ENCODE peak calls at places on chromosomes 13 and 19, in six cellular contexts. One of them, this sample, is unnamed.

GRCh38 chr13:80454245-80454644 is 113.3 kb upstream of the SPRY2 start:
- DNase-seq in substantia nigra: no peak
- DNase-seq in esophagus muscularis mucosa: no peak
- DNase-seq in heart right ventricle: no peak
- DNase-seq in PC-3: no peak
- DNase-seq in RWPE1: no peak
- DNase-seq in this sample: no peak

GRCh38 chr13:29855009-29855408 is 4.6 kb upstream of the UBL3 start:
- DNase-seq in substantia nigra: no peak
- DNase-seq in esophagus muscularis mucosa: no peak
- DNase-seq in heart right ventricle: no peak
- DNase-seq in PC-3: no peak
- DNase-seq in RWPE1: no peak
- DNase-seq in this sample: no peak

GRCh38 chr13:31088826-31089420 is 72.8 kb downstream of the HSPH1 start:
- DNase-seq in substantia nigra: no peak
- DNase-seq in esophagus muscularis mucosa: no peak
- DNase-seq in heart right ventricle: no peak
- DNase-seq in PC-3: no peak
- DNase-seq in RWPE1: no peak
- DNase-seq in this sample: no peak

GRCh38 chr13:58376349-58376748 is 744.8 kb downstream of the PCDH17 start:
- DNase-seq in substantia nigra: no peak
- DNase-seq in esophagus muscularis mucosa: no peak
- DNase-seq in heart right ventricle: no peak
- DNase-seq in PC-3: no peak
- DNase-seq in RWPE1: no peak
- DNase-seq in this sample: no peak

GRCh38 chr19:2883686-2884439 is 16.7 kb downstream of the ZNF556 start:
- DNase-seq in substantia nigra: no peak
- DNase-seq in esophagus muscularis mucosa: no peak
- DNase-seq in heart right ventricle: no peak
- DNase-seq in PC-3: no peak
- DNase-seq in RWPE1: no peak
- DNase-seq in this sample: no peak

GRCh38 chr13:110225007-110225406 is 82.0 kb downstream of the COL4A1 start:
- DNase-seq in substantia nigra: no peak
- DNase-seq in esophagus muscularis mucosa: no peak
- DNase-seq in heart right ventricle: no peak
- DNase-seq in PC-3: no peak
- DNase-seq in RWPE1: no peak
- DNase-seq in this sample: no peak

GRCh38 chr19:3162418-3163229 is 15.9 kb upstream of the S1PR4 start:
- DNase-seq in substantia nigra: no peak
- DNase-seq in esophagus muscularis mucosa: no peak
- DNase-seq in heart right ventricle: no peak
- DNase-seq in PC-3: peak
- DNase-seq in RWPE1: peak
- DNase-seq in this sample: peak

GRCh38 chr13:24148414-24149305 is 11.9 kb upstream of the SPATA13 start:
- DNase-seq in substantia nigra: no peak
- DNase-seq in esophagus muscularis mucosa: no peak
- DNase-seq in heart right ventricle: no peak
- DNase-seq in PC-3: peak
- DNase-seq in RWPE1: peak
- DNase-seq in this sample: peak

GRCh38 chr13:80084086-80084676 is 256.7 kb downstream of the SPRY2 start:
- DNase-seq in substantia nigra: no peak
- DNase-seq in esophagus muscularis mucosa: no peak
- DNase-seq in heart right ventricle: no peak
- DNase-seq in PC-3: peak
- DNase-seq in RWPE1: peak
- DNase-seq in this sample: peak

GRCh38 chr13:108902557-108903155 is 273.2 kb downstream of the MYO16 start:
- DNase-seq in substantia nigra: no peak
- DNase-seq in esophagus muscularis mucosa: no peak
- DNase-seq in heart right ventricle: no peak
- DNase-seq in PC-3: peak
- DNase-seq in RWPE1: peak
- DNase-seq in this sample: no peak

DNA sequence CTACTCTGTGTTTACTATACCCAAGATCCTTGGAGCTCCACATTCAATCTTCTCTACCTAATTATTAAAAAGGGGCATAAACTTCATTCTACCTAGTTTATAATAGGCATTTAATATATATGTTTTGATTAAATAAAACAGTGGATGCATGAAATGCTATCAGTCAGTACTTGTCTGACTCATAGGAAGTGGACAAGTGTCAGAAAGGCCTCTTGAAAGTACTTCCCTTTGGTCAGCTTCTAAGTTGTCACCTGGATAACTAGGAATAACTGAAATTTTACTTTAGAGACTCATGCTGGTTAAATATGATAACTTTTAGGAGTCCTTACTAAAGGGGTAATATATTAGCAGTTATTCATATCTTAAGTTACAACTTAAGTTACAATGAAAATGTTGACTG is 329.8 kb downstream of the KLF5 start:
- DNase-seq in substantia nigra: no peak
- DNase-seq in esophagus muscularis mucosa: no peak
- DNase-seq in heart right ventricle: no peak
- DNase-seq in PC-3: peak
- DNase-seq in RWPE1: no peak
- DNase-seq in this sample: no peak
- H3K27ac ChIP-seq in substantia nigra: no peak
- H3K27ac ChIP-seq in esophagus muscularis mucosa: no peak
- H3K27ac ChIP-seq in heart right ventricle: no peak
- H3K27ac ChIP-seq in PC-3: no peak
- H3K27ac ChIP-seq in RWPE1: no peak
- H3K27ac ChIP-seq in this sample: no peak

GRCh38 chr19:6204866-6205723 is 69.6 kb downstream of the ACSBG2 start:
- DNase-seq in substantia nigra: no peak
- DNase-seq in esophagus muscularis mucosa: no peak
- DNase-seq in heart right ventricle: no peak
- DNase-seq in PC-3: no peak
- DNase-seq in RWPE1: no peak
- DNase-seq in this sample: no peak
- H3K27ac ChIP-seq in substantia nigra: no peak
- H3K27ac ChIP-seq in esophagus muscularis mucosa: no peak
- H3K27ac ChIP-seq in heart right ventricle: no peak
- H3K27ac ChIP-seq in PC-3: no peak
- H3K27ac ChIP-seq in RWPE1: no peak
- H3K27ac ChIP-seq in this sample: no peak

DNA sequence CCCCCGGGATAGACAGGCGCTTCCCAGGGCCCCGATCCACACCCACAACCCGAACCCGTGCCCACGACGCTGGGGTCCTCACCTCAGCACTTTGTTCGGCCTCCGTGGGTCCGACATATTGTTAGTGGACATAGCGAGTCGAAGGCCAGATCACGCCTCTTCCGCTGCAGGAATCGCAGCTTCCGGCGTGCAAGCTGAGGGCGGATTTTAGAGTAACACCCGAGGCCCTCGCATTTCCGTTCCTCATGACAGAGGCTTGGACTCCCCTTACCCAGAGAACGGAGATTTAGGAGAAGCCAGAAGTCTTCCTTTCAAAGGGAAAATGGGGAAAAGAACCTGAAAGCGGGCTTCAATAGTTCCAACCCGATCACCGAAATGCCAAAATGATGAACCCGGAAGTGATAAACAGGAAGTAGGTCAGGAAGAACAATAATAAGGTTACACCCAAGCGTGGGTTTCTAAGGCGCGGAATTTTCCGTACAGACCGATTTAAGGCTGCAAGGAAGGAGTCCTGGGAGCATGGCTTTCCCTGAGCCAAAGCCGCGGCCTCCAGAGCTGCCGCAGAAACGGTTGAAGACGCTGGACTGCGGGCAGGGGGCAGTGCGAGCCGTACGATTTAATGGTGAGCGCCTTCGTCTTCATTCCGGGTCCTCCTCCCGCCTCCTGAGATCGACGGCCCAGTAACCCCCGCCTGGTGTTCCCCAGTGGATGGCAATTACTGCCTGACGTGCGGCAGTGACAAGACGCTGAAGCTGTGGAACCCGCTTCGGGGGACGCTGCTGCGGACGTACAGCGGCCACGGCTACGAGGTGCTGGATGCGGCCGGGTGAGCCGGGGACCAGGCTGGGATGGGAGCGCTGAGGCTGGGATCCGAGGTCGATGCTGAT is 2.9 kb downstream of the WDR83 start:
- DNase-seq in substantia nigra: peak
- DNase-seq in esophagus muscularis mucosa: peak
- DNase-seq in heart right ventricle: peak
- DNase-seq in PC-3: peak
- DNase-seq in RWPE1: peak
- DNase-seq in this sample: peak
- H3K27ac ChIP-seq in substantia nigra: peak
- H3K27ac ChIP-seq in esophagus muscularis mucosa: peak
- H3K27ac ChIP-seq in heart right ventricle: peak
- H3K27ac ChIP-seq in PC-3: peak
- H3K27ac ChIP-seq in RWPE1: peak
- H3K27ac ChIP-seq in this sample: peak

GRCh38 chr19:29663861-29664752 is 1.2 kb upstream of the PLEKHF1 start:
- DNase-seq in substantia nigra: no peak
- DNase-seq in esophagus muscularis mucosa: no peak
- DNase-seq in heart right ventricle: no peak
- DNase-seq in PC-3: peak
- DNase-seq in RWPE1: no peak
- DNase-seq in this sample: peak
- H3K27ac ChIP-seq in substantia nigra: peak
- H3K27ac ChIP-seq in esophagus muscularis mucosa: peak
- H3K27ac ChIP-seq in heart right ventricle: no peak
- H3K27ac ChIP-seq in PC-3: peak
- H3K27ac ChIP-seq in RWPE1: peak
- H3K27ac ChIP-seq in this sample: no peak

DNA sequence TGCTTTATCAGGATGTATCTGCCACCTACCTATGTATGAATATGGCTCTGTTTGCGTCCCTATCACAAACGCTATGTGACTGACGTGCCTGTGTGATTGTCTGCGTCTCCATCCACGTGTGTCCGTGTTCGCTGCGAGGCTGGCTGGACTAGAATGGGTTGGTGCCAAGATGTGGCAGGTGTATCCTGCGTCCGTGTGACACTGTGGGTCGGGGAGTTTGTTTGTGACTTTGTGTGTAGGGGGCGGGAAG is 6.7 kb upstream of the HOOK2 start:
- DNase-seq in substantia nigra: no peak
- DNase-seq in esophagus muscularis mucosa: no peak
- DNase-seq in heart right ventricle: no peak
- DNase-seq in PC-3: no peak
- DNase-seq in RWPE1: no peak
- DNase-seq in this sample: no peak
- H3K27ac ChIP-seq in substantia nigra: peak
- H3K27ac ChIP-seq in esophagus muscularis mucosa: peak
- H3K27ac ChIP-seq in heart right ventricle: peak
- H3K27ac ChIP-seq in PC-3: peak
- H3K27ac ChIP-seq in RWPE1: peak
- H3K27ac ChIP-seq in this sample: no peak

GRCh38 chr13:46340631-46341111 is 46.4 kb downstream of the RUBCNL start:
- DNase-seq in substantia nigra: no peak
- DNase-seq in esophagus muscularis mucosa: no peak
- DNase-seq in heart right ventricle: no peak
- DNase-seq in PC-3: no peak
- DNase-seq in RWPE1: no peak
- DNase-seq in this sample: no peak
- H3K27ac ChIP-seq in substantia nigra: no peak
- H3K27ac ChIP-seq in esophagus muscularis mucosa: no peak
- H3K27ac ChIP-seq in heart right ventricle: no peak
- H3K27ac ChIP-seq in PC-3: peak
- H3K27ac ChIP-seq in RWPE1: no peak
- H3K27ac ChIP-seq in this sample: no peak

This sample was measured in mesendoderm.